ENCODE peak calls at places on chromosomes 11 and 22, in seven cellular contexts. C is spleen; J is stimulated activated CD4-positive, alpha-beta T cell treated with anti-CD3 and anti-CD28 coated beads, TNF-alpha, amount 100 ng/mL, for 1 hour; X is NCI-H1048; O is epithelial cell of esophagus; Y is effector memory CD8-positive, alpha-beta T cell; P is iris pigment epithelial cell. A is an unnamed sample.

GRCh38 chr11:120184946-120185677 is 25.7 kb upstream of the OAF start:
- DNase-seq in C (peak), J (no peak), X (no peak), O (no peak), Y (no peak), P (peak), A (no peak)

GRCh38 chr22:46362221-46362933 is 26.9 kb downstream of the TRMU start:
- DNase-seq in C (peak), J (no peak), X (no peak), O (no peak), Y (no peak), P (no peak), A (no peak)

GRCh38 chr11:113436672-113437252 is 38.4 kb downstream of the DRD2 start:
- DNase-seq in C (no peak), J (no peak), X (no peak), O (no peak), Y (no peak), P (no peak), A (no peak)

GRCh38 chr11:1077417-1078119 is 2.9 kb downstream of the MUC2 start:
- DNase-seq in C (peak), J (no peak), X (no peak), O (no peak), Y (no peak), P (no peak), A (no peak)

GRCh38 chr22:44084044-44084772 is 60.1 kb downstream of the PARVB start:
- DNase-seq in C (no peak), J (no peak), X (no peak), O (no peak), Y (no peak), P (no peak), A (no peak)

GRCh38 chr11:83195176-83195531 is 1.6 kb downstream of the ANKRD42 start:
- DNase-seq in C (no peak), J (no peak), X (no peak), O (no peak), Y (no peak), P (no peak), A (no peak)

GRCh38 chr11:101723371-101723770 is 139.6 kb upstream of the TRPC6 start:
- DNase-seq in C (no peak), J (no peak), X (no peak), O (peak), Y (no peak), P (no peak), A (peak)

GRCh38 chr11:34791725-34792124 is 124.5 kb downstream of the APIP start:
- DNase-seq in C (no peak), J (no peak), X (no peak), O (no peak), Y (no peak), P (no peak), A (no peak)

GRCh38 chr11:57649826-57650738 is at the start of gene YPEL4:
- DNase-seq in C (peak), J (peak), X (no peak), O (peak), Y (peak), P (peak), A (peak)

GRCh38 chr22:17890245-17890671 is 116.0 kb upstream of the BID start:
- DNase-seq in C (no peak), J (no peak), X (no peak), O (peak), Y (no peak), P (peak), A (peak)

GRCh38 chr22:29877620-29878019 is 5.4 kb upstream of the MTMR3 start:
- DNase-seq in C (no peak), J (no peak), X (no peak), O (peak), Y (no peak), P (peak), A (peak)

GRCh38 chr11:12846766-12847615 is 162.1 kb upstream of the RASSF10 start:
- DNase-seq in C (no peak), J (no peak), X (no peak), O (no peak), Y (no peak), P (no peak), A (no peak)

GRCh38 chr22:23193882-23194281 is 13.6 kb downstream of the BCR start:
- DNase-seq in C (no peak), J (no peak), X (no peak), O (peak), Y (no peak), P (no peak), A (no peak)

GRCh38 chr11:20010106-20010860 is 150.0 kb downstream of the DBX1 start:
- DNase-seq in C (no peak), J (no peak), X (no peak), O (no peak), Y (no peak), P (no peak), A (no peak)

GRCh38 chr22:42595434-42595833 is 19.2 kb downstream of the POLDIP3 start:
- DNase-seq in C (no peak), J (no peak), X (no peak), O (no peak), Y (no peak), P (no peak), A (no peak)

GRCh38 chr11:102229510-102230119 is 87.7 kb upstream of the BIRC3 start:
- DNase-seq in C (no peak), J (no peak), X (no peak), O (no peak), Y (no peak), P (no peak), A (no peak)

GRCh38 chr11:29328961-29329441 is 687.8 kb downstream of the KCNA4 start:
- DNase-seq in C (no peak), J (no peak), X (no peak), O (peak), Y (no peak), P (peak), A (peak)

GRCh38 chr11:116427903-116428637 is 344.7 kb downstream of the BUD13 start:
- DNase-seq in C (no peak), J (no peak), X (no peak), O (no peak), Y (no peak), P (no peak), A (no peak)

GRCh38 chr11:3944198-3944597 is 88.7 kb downstream of the STIM1 start:
- DNase-seq in C (no peak), J (no peak), X (no peak), O (no peak), Y (no peak), P (no peak), A (no peak)

GRCh38 chr11:9660886-9661285 is 3.0 kb upstream of the SWAP70 start:
- DNase-seq in C (no peak), J (no peak), X (no peak), O (peak), Y (no peak), P (peak), A (peak)

GRCh38 chr11:59857444-59858434 is 8.5 kb downstream of the TCN1 start:
- DNase-seq in C (no peak), J (no peak), X (no peak), O (peak), Y (no peak), P (peak), A (peak)

A was measured in bronchial epithelial cell.